ENCODE peak calls at places on chromosomes 12 and 14, in six cellular contexts. Z is ovary, L is breast epithelium, E is hepatocyte, M is testis, P is thoracic aorta. T is an unnamed sample. For H3K36me3, the result is how much of the 10 kb centered on the place peaks cover.

GRCh38 chr12:112170376-112170775 is 45.0 kb downstream of the TRAFD1 start:
- DNase-seq in M (no peak), L (no peak), E (no peak), P (no peak), Z (no peak), T (no peak)

GRCh38 chr12:100566887-100567637 is 6.4 kb upstream of the GAS2L3 start:
- DNase-seq in M (peak), P (no peak), Z (no peak), E (no peak), L (no peak), T (no peak)

GRCh38 chr14:77554207-77554606 is 55.6 kb upstream of the ISM2 start:
- DNase-seq in E (no peak), Z (no peak), M (no peak), L (no peak), P (no peak), T (no peak)

GRCh38 chr14:105180598-105181528 is at the start of gene NUDT14:
- DNase-seq in M (peak), E (peak), P (no peak), L (peak), Z (peak), T (peak)

GRCh38 chr12:77299910-77300772 is 234.8 kb upstream of the E2F7 start:
- DNase-seq in M (no peak), Z (no peak), E (no peak), P (no peak), L (no peak), T (peak)

GRCh38 chr14:90561031-90561430 is 164.2 kb downstream of the CALM1 start:
- DNase-seq in E (no peak), M (no peak), L (no peak), P (no peak), Z (no peak), T (no peak)

GRCh38 chr14:57420986-57421385 is 30.6 kb downstream of the NAA30 start:
- DNase-seq in M (no peak), Z (no peak), E (no peak), L (no peak), P (no peak), T (no peak)

GRCh38 chr12:130514149-130514551 is 176.5 kb downstream of the PIWIL1 start:
- DNase-seq in P (no peak), Z (no peak), M (no peak), L (no peak), E (no peak), T (no peak)

GRCh38 chr12:111446044-111446581 is 40.4 kb downstream of the SH2B3 start:
- DNase-seq in E (no peak), Z (peak), P (no peak), M (no peak), L (no peak), T (peak)

GRCh38 chr14:77612011-77612620 is 4.3 kb downstream of the SPTLC2 start:
- DNase-seq in M (no peak), Z (no peak), P (no peak), E (no peak), L (no peak), T (peak)

DNA sequence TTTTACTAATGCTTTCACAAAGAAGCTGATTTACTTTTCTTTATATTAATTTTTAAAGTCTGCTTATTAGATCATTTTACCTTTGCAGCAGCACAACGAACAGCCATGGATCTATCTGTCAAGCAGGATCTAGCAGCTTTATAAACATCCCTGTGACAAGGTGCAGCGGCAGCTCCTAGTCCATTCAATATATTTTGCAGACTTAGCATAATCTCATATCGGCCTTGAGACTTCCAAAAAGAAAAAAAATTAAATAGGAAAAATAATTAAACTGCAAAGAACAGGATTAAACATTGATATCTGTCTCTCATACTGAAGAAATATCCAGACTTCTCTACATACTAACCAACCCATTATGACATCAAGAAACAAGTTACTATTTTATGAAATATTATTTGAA is 25.2 kb downstream of the HEATR5A start:
- DNase-seq in Z (no peak), E (no peak), M (no peak), L (no peak), P (no peak), T (no peak)
- H3K36me3 ChIP-seq in Z (under half), E (under half), M (under half), L (under half), P (under half), T (under half)

GRCh38 chr14:72945628-72946027 is 19.4 kb downstream of the DCAF4 start:
- DNase-seq in E (no peak), M (no peak), P (no peak), L (no peak), Z (no peak), T (no peak)
- H3K36me3 ChIP-seq in E (under half), M (under half), P (under half), L (under half), Z (under half), T (under half)

DNA sequence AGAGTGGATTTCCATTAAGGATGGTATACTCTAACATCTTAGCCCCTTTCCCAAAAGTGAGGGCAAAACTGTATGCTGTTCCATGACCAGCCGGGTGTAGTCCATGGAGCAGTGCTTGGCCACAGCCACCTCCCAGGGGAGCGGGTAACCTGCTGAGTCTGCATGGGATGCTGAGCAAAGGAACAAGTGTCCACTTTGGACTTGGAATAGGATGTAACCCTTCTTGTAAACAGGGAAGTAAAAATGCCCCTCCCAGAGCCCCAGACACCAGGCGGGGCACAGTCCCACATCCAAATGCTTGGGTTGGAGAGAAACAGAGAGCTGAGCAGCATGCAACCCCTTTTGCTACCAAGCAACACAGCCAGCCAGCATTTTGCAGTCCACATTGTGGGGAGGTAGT is 65.6 kb downstream of the ACTN1 start:
- DNase-seq in M (no peak), Z (no peak), E (no peak), P (no peak), L (no peak), T (no peak)
- H3K36me3 ChIP-seq in M (under half), Z (under half), E (under half), P (under half), L (under half), T (half or more)

GRCh38 chr12:57156701-57157403 is 9.4 kb upstream of the LRP1-AS start:
- DNase-seq in P (no peak), Z (no peak), L (no peak), M (no peak), E (no peak), T (no peak)

GRCh38 chr12:57154076-57154475 is 6.7 kb upstream of the LRP1-AS start:
- DNase-seq in L (no peak), M (no peak), P (no peak), Z (no peak), E (no peak), T (no peak)

GRCh38 chr12:57152408-57153038 is 5.1 kb upstream of the LRP1-AS start:
- DNase-seq in L (peak), M (peak), E (no peak), Z (peak), P (no peak), T (no peak)

GRCh38 chr12:57153420-57153997 is 6.1 kb upstream of the LRP1-AS start:
- DNase-seq in Z (no peak), E (no peak), P (no peak), M (no peak), L (no peak), T (no peak)

DNA sequence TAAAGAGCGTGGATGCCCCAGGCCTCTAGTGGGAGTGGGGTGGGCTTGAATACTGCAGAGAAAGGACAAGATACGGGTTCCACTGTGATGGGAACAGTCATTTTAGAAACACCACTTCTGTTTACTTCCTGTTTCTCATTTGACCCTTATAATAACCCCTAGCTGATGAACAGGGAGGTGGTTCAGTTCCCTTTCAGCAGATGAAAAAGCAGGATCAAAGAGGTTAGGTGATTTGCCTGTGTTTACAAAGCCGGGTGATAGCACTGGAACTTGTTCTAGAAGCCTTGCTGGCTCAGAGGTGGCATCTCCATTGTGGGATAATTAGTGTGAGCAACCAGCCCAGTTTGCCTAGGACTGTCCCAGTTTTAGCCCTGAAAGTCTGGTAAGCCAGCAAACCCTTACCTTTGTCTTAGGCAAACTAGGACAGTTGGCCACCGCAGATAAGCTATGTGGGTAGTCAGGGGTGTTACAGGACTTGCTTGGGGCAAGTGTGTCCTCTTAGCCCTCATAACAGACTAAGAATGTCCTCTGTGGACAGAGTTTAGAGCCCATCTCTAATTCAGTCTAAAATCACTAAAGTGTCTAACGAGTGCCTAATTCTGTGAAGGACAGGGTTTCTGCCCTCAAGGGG is 7.5 kb upstream of the LRP1-AS start:
- DNase-seq in E (no peak), L (no peak), Z (no peak), M (no peak), P (no peak), T (no peak)
- H3K36me3 ChIP-seq in E (under half), L (under half), Z (under half), M (under half), P (half or more), T (under half)

GRCh38 chr14:69768873-69769272 is 1.9 kb downstream of the SRSF5 start:
- DNase-seq in P (no peak), E (no peak), Z (no peak), L (no peak), M (no peak), T (peak)
- H3K36me3 ChIP-seq in P (under half), E (under half), Z (under half), L (under half), M (under half), T (under half)

DNA sequence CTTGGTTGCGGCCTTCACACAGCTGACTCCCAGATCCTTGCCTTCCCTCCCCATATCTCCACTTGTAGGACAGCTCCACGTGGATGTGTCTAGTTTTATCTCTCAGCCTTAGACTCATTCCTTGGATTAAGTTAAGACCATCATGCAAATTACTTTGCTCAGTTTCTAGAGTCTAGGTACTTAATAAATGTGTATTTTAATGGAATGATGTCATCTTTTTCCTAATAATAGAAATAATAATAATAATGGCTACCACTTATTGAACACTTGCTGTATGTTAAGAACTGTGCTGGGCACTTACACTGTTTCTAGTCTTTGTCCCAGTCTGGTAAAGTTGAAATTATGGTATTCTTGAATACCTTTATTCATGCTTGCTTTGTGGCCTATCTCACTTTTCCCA is 37.5 kb downstream of the FBXW8 start:
- DNase-seq in Z (no peak), P (no peak), M (no peak), L (no peak), E (no peak), T (no peak)
- H3K36me3 ChIP-seq in Z (under half), P (under half), M (under half), L (under half), E (under half), T (under half)